ENCODE peak calls at places on chromosomes 16 and 17, in five cellular contexts. One of them, this sample, is unnamed.

GRCh38 chr16:49700928-49701685 is 154.8 kb downstream of the ZNF423 start:
- DNase-seq in HepG2: no peak
- DNase-seq in H1: no peak
- DNase-seq in GM12878: no peak
- DNase-seq in K562: no peak
- DNase-seq in this sample: no peak

GRCh38 chr16:26993988-26994387 is 72.7 kb upstream of the C16orf82 start:
- DNase-seq in GM12878: no peak
- DNase-seq in HepG2: no peak
- DNase-seq in K562: no peak
- DNase-seq in H1: no peak
- DNase-seq in this sample: no peak

GRCh38 chr16:80346160-80346632 is 194.6 kb upstream of the DYNLRB2 start:
- DNase-seq in HepG2: no peak
- DNase-seq in K562: no peak
- DNase-seq in GM12878: peak
- DNase-seq in H1: no peak
- DNase-seq in this sample: no peak

GRCh38 chr16:50467943-50468748 is 80.0 kb upstream of the NKD1 start:
- DNase-seq in GM12878: no peak
- DNase-seq in K562: peak
- DNase-seq in HepG2: peak
- DNase-seq in H1: peak
- DNase-seq in this sample: no peak

GRCh38 chr17:32916134-32916533 is 11.8 kb upstream of the TMEM98 start:
- DNase-seq in GM12878: no peak
- DNase-seq in K562: no peak
- DNase-seq in HepG2: no peak
- DNase-seq in H1: no peak
- DNase-seq in this sample: no peak

GRCh38 chr16:82991435-82991834 is 364.7 kb downstream of the CDH13 start:
- DNase-seq in GM12878: no peak
- DNase-seq in HepG2: no peak
- DNase-seq in K562: no peak
- DNase-seq in H1: no peak
- DNase-seq in this sample: no peak

GRCh38 chr17:31538080-31538762 is 146.7 kb downstream of the RAB11FIP4 start:
- DNase-seq in K562: no peak
- DNase-seq in HepG2: no peak
- DNase-seq in H1: no peak
- DNase-seq in GM12878: peak
- DNase-seq in this sample: no peak

GRCh38 chr17:67218385-67218950 is 26.5 kb downstream of the HELZ start:
- DNase-seq in GM12878: no peak
- DNase-seq in H1: no peak
- DNase-seq in HepG2: no peak
- DNase-seq in K562: no peak
- DNase-seq in this sample: no peak

GRCh38 chr16:8962393-8963009 is 1.2 kb downstream of the USP7 start:
- DNase-seq in H1: no peak
- DNase-seq in K562: peak
- DNase-seq in GM12878: no peak
- DNase-seq in HepG2: no peak
- DNase-seq in this sample: no peak

GRCh38 chr17:36722121-36722902 is 120.9 kb downstream of the MRM1 start:
- DNase-seq in HepG2: no peak
- DNase-seq in K562: peak
- DNase-seq in GM12878: no peak
- DNase-seq in H1: peak
- DNase-seq in this sample: no peak

GRCh38 chr16:56911771-56912541 is 20.0 kb upstream of the HERPUD1 start:
- DNase-seq in K562: no peak
- DNase-seq in H1: no peak
- DNase-seq in HepG2: no peak
- DNase-seq in GM12878: peak
- DNase-seq in this sample: no peak

GRCh38 chr16:22373662-22374310 is 633 bp downstream of the CDR2 start:
- DNase-seq in K562: no peak
- DNase-seq in HepG2: no peak
- DNase-seq in H1: no peak
- DNase-seq in GM12878: no peak
- DNase-seq in this sample: no peak

GRCh38 chr17:28871056-28871579 is 16.3 kb downstream of the ERAL1 start:
- DNase-seq in HepG2: no peak
- DNase-seq in K562: no peak
- DNase-seq in H1: no peak
- DNase-seq in GM12878: peak
- DNase-seq in this sample: no peak

GRCh38 chr16:25006504-25007055 is 8.6 kb downstream of the ARHGAP17 start:
- DNase-seq in GM12878: no peak
- DNase-seq in K562: no peak
- DNase-seq in H1: no peak
- DNase-seq in HepG2: peak
- DNase-seq in this sample: no peak

GRCh38 chr17:49457564-49458535 is 37.2 kb upstream of the NGFR start:
- DNase-seq in K562: no peak
- DNase-seq in H1: no peak
- DNase-seq in HepG2: no peak
- DNase-seq in GM12878: no peak
- DNase-seq in this sample: no peak

GRCh38 chr16:70437582-70438324 is 1.1 kb downstream of the ST3GAL2 start:
- DNase-seq in H1: peak
- DNase-seq in GM12878: no peak
- DNase-seq in K562: peak
- DNase-seq in HepG2: no peak
- DNase-seq in this sample: no peak

GRCh38 chr17:71460943-71461342 is 659.9 kb upstream of the SOX9 start:
- DNase-seq in K562: no peak
- DNase-seq in GM12878: no peak
- DNase-seq in H1: peak
- DNase-seq in HepG2: no peak
- DNase-seq in this sample: peak

GRCh38 chr17:63804328-63804727 is 22.9 kb upstream of the PSMC5 start:
- DNase-seq in GM12878: no peak
- DNase-seq in H1: peak
- DNase-seq in HepG2: no peak
- DNase-seq in K562: no peak
- DNase-seq in this sample: no peak

GRCh38 chr17:75642221-75643032 is 9.2 kb downstream of the SMIM5 start:
- DNase-seq in K562: peak
- DNase-seq in HepG2: no peak
- DNase-seq in H1: no peak
- DNase-seq in GM12878: no peak
- DNase-seq in this sample: no peak

GRCh38 chr16:89256651-89257254 is 39.2 kb downstream of the ZNF778 start:
- DNase-seq in GM12878: no peak
- DNase-seq in H1: peak
- DNase-seq in HepG2: no peak
- DNase-seq in K562: no peak
- DNase-seq in this sample: no peak

GRCh38 chr17:82234211-82235055 is 5.6 kb downstream of the SLC16A3 start:
- DNase-seq in HepG2: no peak
- DNase-seq in K562: peak
- DNase-seq in H1: no peak
- DNase-seq in GM12878: no peak
- DNase-seq in this sample: no peak

GRCh38 chr17:78896834-78897638 is 6.0 kb downstream of the CEP295NL start:
- DNase-seq in GM12878: no peak
- DNase-seq in H1: no peak
- DNase-seq in HepG2: no peak
- DNase-seq in K562: no peak
- DNase-seq in this sample: no peak

GRCh38 chr16:87395181-87395842 is 3.2 kb downstream of the MAP1LC3B start:
- DNase-seq in H1: no peak
- DNase-seq in K562: no peak
- DNase-seq in HepG2: no peak
- DNase-seq in GM12878: no peak
- DNase-seq in this sample: no peak

GRCh38 chr16:83995756-83996155 is 27.7 kb downstream of the NECAB2 start:
- DNase-seq in HepG2: no peak
- DNase-seq in H1: peak
- DNase-seq in GM12878: no peak
- DNase-seq in K562: peak
- DNase-seq in this sample: peak
- TF ChIP-seq SIN3A in HepG2: no peak
- TF ChIP-seq SIN3A in H1: peak
- TF ChIP-seq SIN3A in GM12878: no peak
- TF ChIP-seq SIN3A in K562: no peak
- TF ChIP-seq SIN3A in this sample: no peak

GRCh38 chr17:4558311-4558972 is 1.9 kb downstream of the GGT6 start:
- DNase-seq in K562: no peak
- DNase-seq in GM12878: no peak
- DNase-seq in HepG2: no peak
- DNase-seq in H1: no peak
- DNase-seq in this sample: no peak

GRCh38 chr17:4559851-4560820 is at the start of gene GGT6:
- DNase-seq in H1: no peak
- DNase-seq in HepG2: no peak
- DNase-seq in GM12878: no peak
- DNase-seq in K562: no peak
- DNase-seq in this sample: no peak

GRCh38 chr17:4562000-4562969 is 1.9 kb upstream of the GGT6 start:
- DNase-seq in HepG2: no peak
- DNase-seq in K562: no peak
- DNase-seq in H1: no peak
- DNase-seq in GM12878: no peak
- DNase-seq in this sample: no peak

GRCh38 chr17:4559139-4559791 is 1.1 kb downstream of the GGT6 start:
- DNase-seq in H1: no peak
- DNase-seq in K562: no peak
- DNase-seq in GM12878: no peak
- DNase-seq in HepG2: no peak
- DNase-seq in this sample: no peak

DNA sequence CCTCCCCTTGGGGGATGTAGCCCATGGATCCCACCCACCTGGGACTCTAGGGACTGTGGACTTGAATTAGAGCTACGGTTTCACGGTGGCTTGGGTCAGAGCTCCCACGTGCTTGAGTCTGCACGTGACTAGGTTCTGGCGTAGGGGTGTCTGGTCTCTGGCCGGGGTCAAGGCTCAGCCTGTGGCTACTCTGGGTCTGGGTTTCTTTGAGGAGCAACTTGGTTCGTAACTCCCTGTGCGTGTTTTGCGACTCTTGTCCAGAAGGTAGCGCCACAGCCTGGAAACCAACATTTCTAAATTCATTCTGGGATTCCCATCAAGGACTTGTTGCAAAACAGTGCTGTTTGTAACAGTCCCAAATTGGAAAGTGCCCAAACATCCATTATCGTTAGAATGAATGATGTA is 462 bp upstream of the GGT6 start:
- DNase-seq in HepG2: peak
- DNase-seq in GM12878: no peak
- DNase-seq in H1: no peak
- DNase-seq in K562: peak
- DNase-seq in this sample: no peak
- TF ChIP-seq EZH2 in HepG2: no peak
- TF ChIP-seq EZH2 in GM12878: no peak
- TF ChIP-seq EZH2 in H1: no peak
- TF ChIP-seq EZH2 in K562: no peak
- TF ChIP-seq EZH2 in this sample: no peak

GRCh38 chr17:1714488-1714979 is 4.4 kb upstream of the TLCD2 start:
- DNase-seq in GM12878: no peak
- DNase-seq in H1: peak
- DNase-seq in K562: peak
- DNase-seq in HepG2: peak
- DNase-seq in this sample: peak
- TF ChIP-seq SIN3A in GM12878: no peak
- TF ChIP-seq SIN3A in H1: peak
- TF ChIP-seq SIN3A in K562: peak
- TF ChIP-seq SIN3A in HepG2: peak
- TF ChIP-seq SIN3A in this sample: no peak

GRCh38 chr17:61459434-61459809 is 7.2 kb downstream of the TBX4 start:
- DNase-seq in H1: no peak
- DNase-seq in HepG2: no peak
- DNase-seq in K562: no peak
- DNase-seq in GM12878: no peak
- DNase-seq in this sample: no peak

GRCh38 chr17:61459968-61460718 is 7.9 kb downstream of the TBX4 start:
- DNase-seq in HepG2: no peak
- DNase-seq in H1: peak
- DNase-seq in GM12878: no peak
- DNase-seq in K562: no peak
- DNase-seq in this sample: no peak

GRCh38 chr17:61457226-61457983 is 5.2 kb downstream of the TBX4 start:
- DNase-seq in H1: peak
- DNase-seq in GM12878: no peak
- DNase-seq in HepG2: no peak
- DNase-seq in K562: no peak
- DNase-seq in this sample: no peak

GRCh38 chr17:61458000-61458399 is 5.8 kb downstream of the TBX4 start:
- DNase-seq in GM12878: no peak
- DNase-seq in K562: no peak
- DNase-seq in H1: no peak
- DNase-seq in HepG2: no peak
- DNase-seq in this sample: no peak

DNA sequence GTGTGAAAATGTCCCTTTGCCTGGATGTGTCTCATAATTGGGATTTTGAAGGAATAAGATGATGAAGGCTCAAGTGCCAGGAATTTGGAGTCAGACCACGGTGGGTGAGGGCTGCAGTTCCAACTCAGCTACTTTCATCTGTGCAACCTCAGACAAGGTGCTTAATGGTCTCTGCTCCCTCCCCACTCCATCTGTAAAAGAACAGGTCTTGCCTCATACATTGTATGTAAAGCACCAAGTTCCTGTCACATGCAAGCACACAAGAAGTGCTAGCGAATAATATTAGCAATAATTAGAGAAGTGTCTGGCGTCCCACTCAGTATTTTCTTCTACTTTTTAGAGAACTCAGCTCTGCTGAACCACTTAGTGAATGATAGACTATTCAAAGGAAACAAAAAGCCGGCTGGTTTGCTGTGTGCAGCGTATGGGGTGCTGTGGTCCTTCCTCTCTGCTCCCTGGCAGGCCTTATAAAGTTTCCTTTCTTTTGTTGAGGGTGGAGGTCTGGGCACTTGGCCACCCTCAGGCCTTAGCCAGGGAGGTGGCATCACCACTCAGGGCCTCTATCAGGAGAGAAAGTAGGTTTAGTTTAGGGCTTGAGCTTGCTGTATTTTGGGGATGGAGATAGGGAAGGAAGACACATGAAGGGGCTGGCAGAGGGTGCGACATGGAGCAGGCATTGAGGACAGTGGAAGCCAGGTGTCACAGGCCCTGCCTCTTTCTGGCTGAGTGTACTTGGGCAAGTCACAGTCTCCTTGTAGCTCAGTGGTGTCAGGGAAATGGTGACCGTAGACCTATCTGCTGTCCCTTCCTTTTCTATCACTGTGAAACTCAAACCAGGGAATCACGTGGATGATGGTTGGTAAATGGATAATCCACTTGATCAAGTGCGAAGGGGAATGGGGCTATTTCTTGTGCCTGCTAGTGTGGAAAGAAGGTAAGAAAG is 6.5 kb downstream of the TBX4 start:
- DNase-seq in GM12878: no peak
- DNase-seq in H1: peak
- DNase-seq in K562: no peak
- DNase-seq in HepG2: no peak
- DNase-seq in this sample: no peak
- TF ChIP-seq EZH2 in GM12878: no peak
- TF ChIP-seq EZH2 in H1: peak
- TF ChIP-seq EZH2 in K562: no peak
- TF ChIP-seq EZH2 in HepG2: no peak
- TF ChIP-seq EZH2 in this sample: no peak